ENCODE peak calls at places on chromosomes 3 and 15, in five cellular contexts. O, S, I, H and X are unnamed samples.

GRCh38 chr3:100864471-100865268 is 128.6 kb downstream of the ABI3BP start:
- DNase-seq in S (no peak), O (no peak), H (no peak), I (no peak), X (no peak)

GRCh38 chr15:49620174-49620573 is 444 bp downstream of the FAM227B start:
- DNase-seq in S (no peak), H (peak), O (no peak), I (no peak), X (no peak)

GRCh38 chr3:49112262-49112661 is 7.7 kb upstream of the QARS1 start:
- DNase-seq in O (no peak), H (no peak), I (no peak), S (no peak), X (no peak)

GRCh38 chr3:42503957-42504333 is 1.5 kb downstream of the VIPR1 start:
- DNase-seq in S (peak), I (peak), O (no peak), H (no peak), X (no peak)

GRCh38 chr3:178964551-178964950 is 107.1 kb downstream of the ZMAT3 start:
- DNase-seq in S (no peak), H (no peak), O (no peak), I (no peak), X (no peak)

GRCh38 chr3:120469440-120470415 is 18.9 kb upstream of the FSTL1 start:
- DNase-seq in O (no peak), I (no peak), S (peak), H (no peak), X (no peak)

GRCh38 chr3:36147934-36148333 is 232.4 kb upstream of the STAC start:
- DNase-seq in H (no peak), I (no peak), S (no peak), O (no peak), X (no peak)

GRCh38 chr15:89071471-89071870 is 16.8 kb upstream of the ABHD2 start:
- DNase-seq in O (no peak), S (no peak), I (no peak), H (no peak), X (no peak)

GRCh38 chr15:38274135-38274534 is 21.5 kb downstream of the SPRED1 start:
- DNase-seq in H (peak), O (no peak), I (no peak), S (no peak), X (no peak)

GRCh38 chr3:48686538-48687219 is 964 bp upstream of the NCKIPSD start:
- DNase-seq in H (no peak), O (no peak), I (no peak), S (no peak), X (no peak)

GRCh38 chr3:194879126-194879887 is 193.6 kb downstream of the FAM43A start:
- DNase-seq in S (no peak), I (no peak), O (peak), H (no peak), X (no peak)

GRCh38 chr15:86773766-86774165 is 694.1 kb downstream of the AGBL1 start:
- DNase-seq in S (no peak), O (no peak), H (no peak), I (no peak), X (no peak)
- TF ChIP-seq CTCF in S (no peak), O (no peak), H (no peak), I (no peak), X (no peak)

GRCh38 chr3:115615001-115615447 is 8.3 kb upstream of the GAP43 start:
- DNase-seq in H (no peak), I (no peak), S (no peak), O (no peak), X (no peak)
- H3K4me3 ChIP-seq in H (no peak), I (no peak), S (no peak), O (no peak), X (no peak)

GRCh38 chr3:115990669-115991068 is 367.4 kb downstream of the GAP43 start:
- DNase-seq in S (no peak), O (no peak), I (no peak), H (no peak), X (no peak)

GRCh38 chr3:115989927-115990326 is 366.6 kb downstream of the GAP43 start:
- DNase-seq in H (no peak), S (no peak), O (no peak), I (no peak), X (peak)

GRCh38 chr3:115982121-115982520 is 358.8 kb downstream of the GAP43 start:
- DNase-seq in S (no peak), H (no peak), I (no peak), O (no peak), X (no peak)

GRCh38 chr3:115982629-115983028 is 359.3 kb downstream of the GAP43 start:
- DNase-seq in O (no peak), S (no peak), I (no peak), H (no peak), X (no peak)

DNA sequence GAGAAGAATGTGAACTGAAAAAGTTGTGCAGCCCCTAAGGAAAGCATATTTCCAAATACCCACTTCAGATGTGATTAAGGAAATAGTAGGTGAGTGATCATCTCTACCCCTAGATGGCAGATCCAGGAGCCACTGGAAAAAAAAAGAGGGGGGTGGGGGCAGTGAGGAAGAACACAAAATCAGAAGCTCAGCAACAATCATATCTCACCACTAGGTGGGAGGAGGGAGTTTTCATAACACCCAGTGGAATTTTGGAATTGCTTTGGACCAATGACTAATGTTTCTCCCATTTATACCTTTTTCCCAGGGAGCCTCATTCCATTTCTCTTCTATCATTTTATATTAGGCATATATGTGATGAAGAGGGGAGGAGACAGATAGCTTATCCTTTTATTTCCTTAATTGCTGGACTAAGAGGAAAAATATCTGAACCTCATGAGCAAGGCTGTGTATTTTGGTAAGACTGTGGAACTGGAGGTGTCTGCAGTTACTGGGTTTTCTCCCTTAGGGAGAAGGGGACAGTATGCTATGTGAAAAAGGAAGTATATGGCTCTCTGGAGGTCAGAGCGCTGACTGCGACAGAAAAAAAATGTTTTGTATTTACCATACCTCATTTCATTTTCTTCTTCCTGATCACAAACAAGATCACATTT is 363.4 kb downstream of the GAP43 start:
- DNase-seq in O (no peak), S (no peak), H (no peak), I (no peak), X (no peak)
- TF ChIP-seq CTCF in O (no peak), S (no peak), H (peak), I (no peak), X (peak)

DNA sequence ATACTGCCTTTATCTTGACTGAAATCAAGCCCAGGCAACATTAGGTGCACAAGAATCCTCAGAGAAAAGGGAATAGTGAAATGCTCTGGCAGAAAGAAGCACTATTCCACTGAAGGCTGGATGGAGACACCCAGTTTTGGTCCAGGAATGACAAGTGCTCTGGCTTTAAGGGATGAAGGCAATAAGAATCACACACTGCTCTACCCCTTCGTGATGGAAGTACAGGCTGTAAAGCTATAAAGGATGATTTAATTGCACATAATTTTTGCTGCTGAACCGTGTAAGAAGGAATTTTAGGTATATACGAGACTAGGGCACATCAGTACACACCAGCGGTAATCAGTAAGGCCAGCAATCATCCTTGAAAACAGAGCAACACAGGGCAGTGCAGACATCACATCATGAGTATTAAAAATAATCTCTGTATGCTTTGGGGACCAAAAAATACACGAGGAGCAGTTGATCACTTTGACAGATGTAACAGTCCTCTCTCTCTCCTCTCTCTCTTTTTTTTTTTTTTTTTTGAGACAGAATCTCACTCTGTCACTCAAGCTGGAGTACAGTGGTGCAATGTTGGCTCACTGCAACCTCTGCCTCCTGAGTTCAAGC is 414.6 kb upstream of the TBL1XR1 start:
- DNase-seq in O (no peak), H (no peak), S (no peak), I (no peak), X (no peak)
- H3K4me3 ChIP-seq in O (no peak), H (no peak), S (no peak), I (no peak), X (no peak)

DNA sequence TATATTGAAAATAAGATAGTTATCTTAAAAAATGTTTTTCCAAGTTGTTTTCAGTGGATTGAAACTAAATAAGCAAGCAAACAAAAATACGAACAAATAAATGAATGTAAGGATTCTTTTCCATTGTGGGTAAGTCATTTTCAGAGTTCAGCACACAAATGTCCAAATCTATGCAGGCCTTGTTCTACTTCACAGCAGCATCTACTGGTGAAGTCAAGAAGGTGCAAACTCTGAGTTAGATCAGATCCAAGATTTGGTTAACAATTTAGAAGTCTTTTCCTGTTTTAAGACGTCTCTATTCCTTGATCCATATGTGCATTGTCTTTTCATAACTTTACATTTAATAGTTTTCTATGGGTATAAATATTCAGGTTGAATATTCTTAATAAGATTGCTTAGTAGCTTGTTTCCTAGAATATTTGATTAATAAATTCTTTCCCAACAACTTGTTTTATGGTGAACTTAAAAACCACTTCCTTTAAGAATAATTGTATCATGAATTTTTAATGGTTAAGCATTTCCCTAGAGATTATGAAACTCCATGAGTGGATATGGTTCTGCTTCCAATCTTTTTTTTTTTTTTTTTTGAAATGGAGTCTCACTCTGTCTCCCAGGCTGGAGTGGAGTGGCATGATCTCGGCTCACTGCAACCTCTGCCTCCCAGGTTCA is 10.5 kb downstream of the PTX3 start:
- DNase-seq in O (no peak), I (no peak), S (no peak), H (peak), X (no peak)
- TF ChIP-seq CTCF in O (peak), I (no peak), S (no peak), H (peak), X (peak)

DNA sequence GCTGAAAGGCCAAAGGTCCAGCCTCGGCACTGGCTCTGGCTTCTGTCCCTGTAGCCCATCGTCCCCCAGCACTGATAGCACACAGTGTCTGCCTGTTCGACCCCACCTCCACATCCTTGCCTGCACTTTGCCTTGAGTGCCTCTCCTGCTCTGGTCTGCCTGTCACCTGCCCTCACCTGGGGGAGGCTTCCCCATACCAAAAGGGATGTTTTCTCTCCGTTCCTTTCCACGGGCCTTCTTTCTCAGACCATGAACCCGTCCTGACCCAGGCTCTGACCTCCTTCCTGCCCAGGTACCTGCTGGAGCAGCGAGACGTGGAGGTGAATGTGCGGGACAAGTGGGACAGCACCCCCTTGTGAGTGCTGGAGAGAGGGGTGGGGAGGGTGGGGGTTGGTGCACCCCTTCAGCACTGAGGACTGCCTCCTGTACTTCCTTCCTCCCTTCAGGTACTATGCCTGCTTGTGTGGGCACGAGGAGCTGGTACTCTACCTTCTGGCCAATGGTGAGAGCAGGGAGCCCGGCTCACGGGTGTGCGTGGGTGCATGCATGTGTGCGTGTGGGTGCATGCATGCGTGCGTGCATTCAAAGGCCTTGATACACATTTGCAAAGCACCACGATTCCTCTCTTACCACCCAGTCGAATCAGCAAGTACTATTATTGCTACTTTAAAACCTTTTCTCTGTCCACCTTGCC is 1.5 kb downstream of the ABTB1 start:
- DNase-seq in H (no peak), S (no peak), O (no peak), I (peak), X (no peak)
- H3K4me3 ChIP-seq in H (no peak), S (no peak), O (peak), I (peak), X (peak)

GRCh38 chr3:53032609-53033008 is 13.3 kb downstream of the SFMBT1 start:
- DNase-seq in O (no peak), H (no peak), I (no peak), S (no peak), X (no peak)
- TF ChIP-seq CTCF in O (no peak), H (no peak), I (no peak), S (no peak), X (no peak)

GRCh38 chr3:132087356-132087755 is 52.5 kb upstream of the CPNE4 start:
- DNase-seq in I (no peak), O (no peak), H (no peak), S (no peak), X (no peak)

GRCh38 chr3:132084982-132085381 is 50.2 kb upstream of the CPNE4 start:
- DNase-seq in O (no peak), I (no peak), S (no peak), H (no peak), X (no peak)

GRCh38 chr3:132088291-132088690 is 53.5 kb upstream of the CPNE4 start:
- DNase-seq in S (no peak), O (no peak), H (no peak), I (no peak), X (no peak)

GRCh38 chr3:132090921-132091320 is 56.1 kb upstream of the CPNE4 start:
- DNase-seq in I (no peak), S (no peak), O (no peak), H (no peak), X (no peak)
- H3K4me3 ChIP-seq in I (no peak), S (no peak), O (no peak), H (no peak), X (no peak)

GRCh38 chr3:14915636-14916222 is 31.7 kb upstream of the NR2C2 start:
- DNase-seq in S (peak), O (no peak), H (no peak), I (no peak), X (no peak)
- TF ChIP-seq CTCF in S (no peak), O (no peak), H (no peak), I (no peak), X (no peak)